ENCODE peak calls at places on chromosomes 12 and 14, in five cellular contexts. One of them, this sample, is unnamed.

GRCh38 chr12:82765971-82766705 is 79.4 kb downstream of the TMTC2 start:
- DNase-seq in A549: no peak
- DNase-seq in naive thymus-derived CD4-positive, alpha-beta T cell: no peak
- DNase-seq in adrenal gland: no peak
- DNase-seq in HCT116: no peak
- DNase-seq in this sample: no peak

GRCh38 chr14:61860294-61860918 is 98.2 kb downstream of the SNAPC1 start:
- DNase-seq in adrenal gland: peak
- DNase-seq in HCT116: peak
- DNase-seq in A549: peak
- DNase-seq in naive thymus-derived CD4-positive, alpha-beta T cell: peak
- DNase-seq in this sample: no peak

GRCh38 chr12:103840399-103840880 is 594 bp downstream of the NT5DC3 start:
- DNase-seq in naive thymus-derived CD4-positive, alpha-beta T cell: no peak
- DNase-seq in HCT116: no peak
- DNase-seq in A549: peak
- DNase-seq in adrenal gland: peak
- DNase-seq in this sample: no peak

GRCh38 chr12:115132145-115132544 is 448.2 kb upstream of the TBX3 start:
- DNase-seq in naive thymus-derived CD4-positive, alpha-beta T cell: no peak
- DNase-seq in HCT116: no peak
- DNase-seq in A549: no peak
- DNase-seq in adrenal gland: no peak
- DNase-seq in this sample: peak

GRCh38 chr14:89990623-89991275 is 35.0 kb downstream of the TDP1 start:
- DNase-seq in adrenal gland: no peak
- DNase-seq in A549: no peak
- DNase-seq in naive thymus-derived CD4-positive, alpha-beta T cell: no peak
- DNase-seq in HCT116: no peak
- DNase-seq in this sample: no peak

GRCh38 chr12:52168019-52168717 is 23.6 kb downstream of the KRT80 start:
- DNase-seq in naive thymus-derived CD4-positive, alpha-beta T cell: no peak
- DNase-seq in A549: peak
- DNase-seq in adrenal gland: no peak
- DNase-seq in HCT116: no peak
- DNase-seq in this sample: no peak

GRCh38 chr12:44546037-44546436 is 330.1 kb downstream of the NELL2 start:
- DNase-seq in HCT116: no peak
- DNase-seq in adrenal gland: no peak
- DNase-seq in A549: no peak
- DNase-seq in naive thymus-derived CD4-positive, alpha-beta T cell: no peak
- DNase-seq in this sample: no peak

GRCh38 chr12:121767525-121768016 is 25.9 kb downstream of the RHOF start:
- DNase-seq in adrenal gland: no peak
- DNase-seq in HCT116: no peak
- DNase-seq in A549: no peak
- DNase-seq in naive thymus-derived CD4-positive, alpha-beta T cell: no peak
- DNase-seq in this sample: no peak

GRCh38 chr12:116346222-116346621 is 68.7 kb upstream of the MED13L start:
- DNase-seq in A549: no peak
- DNase-seq in HCT116: no peak
- DNase-seq in naive thymus-derived CD4-positive, alpha-beta T cell: no peak
- DNase-seq in adrenal gland: peak
- DNase-seq in this sample: no peak

GRCh38 chr14:33061667-33062325 is 123.1 kb downstream of the NPAS3 start:
- DNase-seq in adrenal gland: no peak
- DNase-seq in naive thymus-derived CD4-positive, alpha-beta T cell: no peak
- DNase-seq in A549: no peak
- DNase-seq in HCT116: no peak
- DNase-seq in this sample: no peak

GRCh38 chr14:59675394-59675793 is 98.8 kb upstream of the CCDC175 start:
- DNase-seq in HCT116: no peak
- DNase-seq in A549: no peak
- DNase-seq in naive thymus-derived CD4-positive, alpha-beta T cell: no peak
- DNase-seq in adrenal gland: no peak
- DNase-seq in this sample: no peak

GRCh38 chr14:55599250-55599879 is 19.4 kb downstream of the KTN1 start:
- DNase-seq in HCT116: peak
- DNase-seq in A549: peak
- DNase-seq in adrenal gland: peak
- DNase-seq in naive thymus-derived CD4-positive, alpha-beta T cell: no peak
- DNase-seq in this sample: peak

GRCh38 chr12:27177716-27178115 is 66.4 kb upstream of the STK38L start:
- DNase-seq in naive thymus-derived CD4-positive, alpha-beta T cell: no peak
- DNase-seq in HCT116: no peak
- DNase-seq in adrenal gland: no peak
- DNase-seq in A549: peak
- DNase-seq in this sample: no peak

DNA sequence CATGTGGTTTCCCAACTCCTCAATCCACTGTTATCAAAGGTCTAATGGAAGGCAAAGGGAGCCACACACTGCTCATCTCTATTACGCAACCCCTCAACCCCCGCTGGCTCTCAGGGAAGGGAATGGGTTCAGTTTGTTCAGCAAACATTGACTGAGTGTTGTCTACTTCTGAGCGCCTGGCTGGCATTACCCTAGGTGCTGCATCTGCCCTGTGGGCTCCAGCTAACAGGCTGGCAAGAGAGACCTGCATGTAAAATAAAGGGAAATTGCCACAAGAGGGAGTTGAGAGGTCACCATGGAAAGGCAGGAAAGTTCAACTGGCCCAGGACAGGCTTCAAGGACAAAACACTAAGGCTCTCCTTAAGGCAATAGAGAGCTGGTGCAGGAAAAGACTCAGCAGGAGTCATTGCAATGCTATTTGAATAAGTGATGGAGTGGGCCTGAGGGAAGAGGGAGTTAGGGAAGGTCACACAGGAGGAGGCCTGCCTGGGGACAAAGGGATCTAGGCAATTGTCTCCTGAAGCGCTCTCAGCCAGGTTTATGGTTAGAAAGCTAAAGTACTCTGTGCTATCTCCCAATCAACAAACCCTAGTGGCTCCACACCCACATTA is 5.5 kb upstream of the ZNF740 start:
- DNase-seq in naive thymus-derived CD4-positive, alpha-beta T cell: no peak
- DNase-seq in adrenal gland: peak
- DNase-seq in HCT116: no peak
- DNase-seq in A549: peak
- DNase-seq in this sample: peak
- H3K27ac ChIP-seq in naive thymus-derived CD4-positive, alpha-beta T cell: no peak
- H3K27ac ChIP-seq in adrenal gland: peak
- H3K27ac ChIP-seq in HCT116: no peak
- H3K27ac ChIP-seq in A549: peak
- H3K27ac ChIP-seq in this sample: no peak

GRCh38 chr12:58420496-58420895 is 479.1 kb downstream of the ATP23 start:
- DNase-seq in A549: no peak
- DNase-seq in HCT116: no peak
- DNase-seq in adrenal gland: no peak
- DNase-seq in naive thymus-derived CD4-positive, alpha-beta T cell: no peak
- DNase-seq in this sample: no peak

GRCh38 chr12:58425481-58426392 is 484.4 kb downstream of the ATP23 start:
- DNase-seq in adrenal gland: peak
- DNase-seq in naive thymus-derived CD4-positive, alpha-beta T cell: no peak
- DNase-seq in A549: peak
- DNase-seq in HCT116: peak
- DNase-seq in this sample: no peak

GRCh38 chr12:58421990-58422389 is 480.6 kb downstream of the ATP23 start:
- DNase-seq in A549: no peak
- DNase-seq in adrenal gland: no peak
- DNase-seq in HCT116: no peak
- DNase-seq in naive thymus-derived CD4-positive, alpha-beta T cell: no peak
- DNase-seq in this sample: no peak

GRCh38 chr12:58419905-58420304 is 478.5 kb downstream of the ATP23 start:
- DNase-seq in naive thymus-derived CD4-positive, alpha-beta T cell: no peak
- DNase-seq in HCT116: no peak
- DNase-seq in adrenal gland: no peak
- DNase-seq in A549: no peak
- DNase-seq in this sample: no peak

GRCh38 chr12:58424735-58425379 is 483.5 kb downstream of the ATP23 start:
- DNase-seq in naive thymus-derived CD4-positive, alpha-beta T cell: no peak
- DNase-seq in A549: no peak
- DNase-seq in HCT116: no peak
- DNase-seq in adrenal gland: no peak
- DNase-seq in this sample: no peak
- H3K27ac ChIP-seq in naive thymus-derived CD4-positive, alpha-beta T cell: no peak
- H3K27ac ChIP-seq in A549: peak
- H3K27ac ChIP-seq in HCT116: peak
- H3K27ac ChIP-seq in adrenal gland: peak
- H3K27ac ChIP-seq in this sample: no peak

DNA sequence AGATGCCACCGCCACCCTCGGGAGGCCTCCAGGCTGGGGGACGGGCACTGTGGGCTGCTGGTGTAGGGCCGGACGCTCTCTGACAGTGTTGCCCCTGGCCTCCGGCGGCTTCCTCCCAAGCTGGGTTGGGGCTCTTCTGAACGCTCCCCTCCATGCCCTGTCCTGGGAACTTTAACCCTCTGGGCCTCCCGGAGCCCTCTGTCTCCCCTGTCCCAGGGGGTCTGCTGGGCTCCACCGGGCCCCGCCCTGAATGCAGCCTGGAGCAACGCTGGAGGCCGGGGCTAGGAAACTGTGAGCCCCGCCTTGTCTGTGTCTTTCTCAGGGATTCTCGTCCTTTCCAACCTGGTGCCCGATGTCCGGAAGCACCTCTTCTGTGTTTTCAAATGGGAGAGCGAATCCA is 45.7 kb upstream of the FBRSL1 start:
- DNase-seq in A549: no peak
- DNase-seq in adrenal gland: no peak
- DNase-seq in naive thymus-derived CD4-positive, alpha-beta T cell: no peak
- DNase-seq in HCT116: no peak
- DNase-seq in this sample: no peak
- H3K27ac ChIP-seq in A549: no peak
- H3K27ac ChIP-seq in adrenal gland: no peak
- H3K27ac ChIP-seq in naive thymus-derived CD4-positive, alpha-beta T cell: peak
- H3K27ac ChIP-seq in HCT116: no peak
- H3K27ac ChIP-seq in this sample: peak

GRCh38 chr12:2980630-2981029 is 21.4 kb downstream of the TEAD4 start:
- DNase-seq in adrenal gland: no peak
- DNase-seq in A549: no peak
- DNase-seq in naive thymus-derived CD4-positive, alpha-beta T cell: no peak
- DNase-seq in HCT116: no peak
- DNase-seq in this sample: no peak
- H3K27ac ChIP-seq in adrenal gland: no peak
- H3K27ac ChIP-seq in A549: no peak
- H3K27ac ChIP-seq in naive thymus-derived CD4-positive, alpha-beta T cell: no peak
- H3K27ac ChIP-seq in HCT116: no peak
- H3K27ac ChIP-seq in this sample: no peak

GRCh38 chr12:96399919-96400630 is at the start of gene CDK17:
- DNase-seq in adrenal gland: peak
- DNase-seq in A549: peak
- DNase-seq in HCT116: peak
- DNase-seq in naive thymus-derived CD4-positive, alpha-beta T cell: peak
- DNase-seq in this sample: peak
- H3K27ac ChIP-seq in adrenal gland: peak
- H3K27ac ChIP-seq in A549: peak
- H3K27ac ChIP-seq in HCT116: peak
- H3K27ac ChIP-seq in naive thymus-derived CD4-positive, alpha-beta T cell: peak
- H3K27ac ChIP-seq in this sample: peak

GRCh38 chr12:87813476-87814234 is 215.5 kb downstream of the C12orf50 start:
- DNase-seq in naive thymus-derived CD4-positive, alpha-beta T cell: no peak
- DNase-seq in A549: peak
- DNase-seq in adrenal gland: no peak
- DNase-seq in HCT116: no peak
- DNase-seq in this sample: no peak
- H3K27ac ChIP-seq in naive thymus-derived CD4-positive, alpha-beta T cell: no peak
- H3K27ac ChIP-seq in A549: peak
- H3K27ac ChIP-seq in adrenal gland: peak
- H3K27ac ChIP-seq in HCT116: no peak
- H3K27ac ChIP-seq in this sample: no peak

GRCh38 chr14:72793154-72793725 is 100.7 kb downstream of the DPF3 start:
- DNase-seq in HCT116: no peak
- DNase-seq in A549: no peak
- DNase-seq in adrenal gland: no peak
- DNase-seq in naive thymus-derived CD4-positive, alpha-beta T cell: no peak
- DNase-seq in this sample: no peak
- H3K27ac ChIP-seq in HCT116: no peak
- H3K27ac ChIP-seq in A549: no peak
- H3K27ac ChIP-seq in adrenal gland: no peak
- H3K27ac ChIP-seq in naive thymus-derived CD4-positive, alpha-beta T cell: no peak
- H3K27ac ChIP-seq in this sample: no peak

This sample was measured in breast epithelium.